ENCODE peak calls at places on chromosomes 6 and 20, in four cellular contexts. S, I, P and G are unnamed samples.

GRCh38 chr20:35144694-35145093 is 2.4 kb downstream of the EDEM2 start:
- DNase-seq in S (no peak), I (no peak), P (no peak), G (no peak)

GRCh38 chr20:35307666-35308653 is 15.7 kb upstream of the FAM83C start:
- DNase-seq in S (no peak), P (peak), I (peak), G (peak)

GRCh38 chr20:32570401-32571190 is 14.5 kb downstream of the NOL4L start:
- DNase-seq in I (no peak), S (no peak), P (no peak), G (no peak)

GRCh38 chr20:48938670-48939069 is 17.2 kb downstream of the ARFGEF2 start:
- DNase-seq in P (no peak), S (no peak), I (no peak), G (no peak)

GRCh38 chr20:5608448-5609161 is 141.6 kb upstream of the SHLD1 start:
- DNase-seq in S (no peak), I (peak), P (no peak), G (peak)

GRCh38 chr6:35342258-35343091 is at the start of gene PPARD:
- DNase-seq in P (peak), S (peak), I (peak), G (peak)

GRCh38 chr6:116572162-116572561 is 858 bp downstream of the RWDD1 start:
- DNase-seq in I (no peak), P (no peak), S (no peak), G (no peak)

GRCh38 chr6:130320908-130321307 is 44.9 kb upstream of the TMEM200A start:
- DNase-seq in P (no peak), I (peak), S (no peak), G (no peak)

GRCh38 chr20:5140195-5140594 is 13.4 kb downstream of the CDS2 start:
- DNase-seq in I (no peak), S (no peak), P (no peak), G (no peak)

GRCh38 chr6:136920858-136921520 is 1.1 kb upstream of the SLC35D3 start:
- DNase-seq in S (no peak), P (no peak), I (no peak), G (no peak)

GRCh38 chr20:57496592-57496991 is 28.3 kb downstream of the CTCFL start:
- DNase-seq in I (no peak), S (no peak), P (no peak), G (no peak)

GRCh38 chr6:111716325-111716724 is 110.6 kb upstream of the TRAF3IP2 start:
- DNase-seq in I (no peak), P (no peak), S (no peak), G (no peak)

GRCh38 chr20:48785801-48786200 is 42.0 kb downstream of the PREX1 start:
- DNase-seq in S (no peak), I (no peak), P (no peak), G (no peak)

DNA sequence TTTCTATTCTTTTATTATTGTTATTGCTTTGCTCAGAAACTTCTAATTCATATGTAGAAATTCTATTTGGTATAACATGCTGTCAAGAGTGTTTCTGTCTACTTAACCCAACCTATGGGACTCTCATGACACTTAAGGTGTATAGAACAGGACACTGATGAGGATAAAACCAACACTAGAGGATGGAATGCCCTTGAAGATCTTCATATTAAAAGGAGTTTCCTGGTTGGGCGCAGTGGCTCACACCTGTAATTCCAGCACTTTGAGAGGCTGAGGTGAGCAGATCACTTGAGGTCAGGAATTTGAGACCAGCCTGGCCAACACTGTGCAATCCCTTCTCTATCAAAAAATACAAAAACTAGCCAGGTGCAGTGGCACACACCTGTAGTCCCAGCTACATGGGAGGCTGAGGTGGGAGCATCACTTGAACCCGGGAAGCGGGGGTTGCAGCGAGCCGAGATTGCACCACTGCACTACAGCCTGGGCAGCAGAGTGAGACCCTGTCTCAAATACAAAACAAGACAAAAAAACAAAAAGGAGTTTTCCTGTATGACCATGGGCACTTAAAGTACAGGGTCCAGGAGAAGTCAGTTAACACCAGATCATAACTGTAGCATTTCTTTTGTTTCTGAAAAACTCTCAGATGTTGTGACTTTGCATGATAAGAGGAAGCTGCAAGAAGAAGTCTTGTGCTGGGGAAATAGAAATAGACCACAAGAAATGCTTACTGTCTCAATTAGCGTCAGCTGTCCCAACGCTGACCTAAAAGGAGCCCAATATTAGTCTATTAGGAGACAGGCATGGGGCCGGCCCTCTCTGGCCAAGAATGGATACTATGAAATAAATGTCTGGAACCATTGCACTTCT is 38.9 kb upstream of the CD2AP start:
- DNase-seq in I (no peak), P (no peak), S (no peak), G (no peak)
- H3K4me3 ChIP-seq in I (no peak), P (no peak), S (no peak), G (no peak)

GRCh38 chr20:37389844-37390275 is 43.9 kb downstream of the SRC start:
- DNase-seq in S (no peak), P (no peak), I (no peak), G (no peak)
- TF ChIP-seq CTCF in S (no peak), P (no peak), I (peak), G (no peak)

GRCh38 chr6:39812853-39813533 is 20.8 kb downstream of the DAAM2 start:
- DNase-seq in S (peak), P (peak), I (no peak), G (peak)
- H3K4me3 ChIP-seq in S (no peak), P (no peak), I (no peak), G (no peak)

GRCh38 chr6:72810571-72811280 is 188.9 kb downstream of the KCNQ5 start:
- DNase-seq in S (no peak), P (no peak), I (no peak), G (no peak)

GRCh38 chr6:72809701-72810379 is 188.0 kb downstream of the KCNQ5 start:
- DNase-seq in P (no peak), S (no peak), I (no peak), G (no peak)

GRCh38 chr6:72813807-72814596 is 192.1 kb downstream of the KCNQ5 start:
- DNase-seq in S (no peak), I (no peak), P (no peak), G (no peak)

GRCh38 chr6:72816022-72816421 is 194.2 kb downstream of the KCNQ5 start:
- DNase-seq in P (no peak), S (no peak), I (no peak), G (no peak)

GRCh38 chr6:72811971-72812421 is 190.1 kb downstream of the KCNQ5 start:
- DNase-seq in P (no peak), I (peak), S (no peak), G (no peak)
- TF ChIP-seq CTCF in P (no peak), I (peak), S (no peak), G (no peak)

DNA sequence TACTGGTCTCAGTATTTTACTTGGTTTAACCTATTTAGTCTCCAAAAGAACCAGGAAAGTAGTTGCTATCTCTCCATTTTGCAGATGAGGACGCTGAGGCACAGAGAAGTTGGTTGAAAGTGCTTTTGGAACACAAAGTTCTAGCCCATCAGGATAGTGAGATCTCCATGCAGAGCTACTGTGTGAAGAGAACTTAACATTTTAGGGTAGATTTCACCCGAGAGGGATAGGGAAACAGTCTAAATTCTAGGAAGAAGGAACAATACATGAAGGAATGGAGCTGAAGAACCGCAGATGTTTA is 65.1 kb downstream of the PHACTR2 start:
- DNase-seq in S (no peak), I (no peak), P (no peak), G (no peak)
- H3K4me3 ChIP-seq in S (no peak), I (no peak), P (no peak), G (no peak)

DNA sequence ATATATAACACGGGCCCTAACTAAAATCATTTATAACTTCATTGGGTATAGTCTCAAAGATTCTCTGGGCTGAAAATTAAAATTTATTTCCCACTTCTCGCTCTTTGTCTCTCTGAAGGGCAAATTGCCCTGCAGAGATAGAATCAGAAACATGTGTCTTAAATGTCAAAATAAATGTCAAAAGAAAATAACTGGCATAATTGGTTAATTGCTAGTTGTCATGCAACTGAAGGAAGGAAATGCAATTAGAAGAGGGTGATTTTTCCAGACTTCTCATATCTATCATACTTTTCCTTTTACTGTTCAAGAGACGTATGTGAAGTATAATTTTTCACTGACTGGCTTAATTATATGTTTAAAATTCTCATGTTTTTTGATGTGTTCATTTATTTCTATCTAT is 80.3 kb upstream of the HMGCLL1 start:
- DNase-seq in S (no peak), I (no peak), P (no peak), G (no peak)
- TF ChIP-seq CTCF in S (no peak), I (no peak), P (no peak), G (no peak)

DNA sequence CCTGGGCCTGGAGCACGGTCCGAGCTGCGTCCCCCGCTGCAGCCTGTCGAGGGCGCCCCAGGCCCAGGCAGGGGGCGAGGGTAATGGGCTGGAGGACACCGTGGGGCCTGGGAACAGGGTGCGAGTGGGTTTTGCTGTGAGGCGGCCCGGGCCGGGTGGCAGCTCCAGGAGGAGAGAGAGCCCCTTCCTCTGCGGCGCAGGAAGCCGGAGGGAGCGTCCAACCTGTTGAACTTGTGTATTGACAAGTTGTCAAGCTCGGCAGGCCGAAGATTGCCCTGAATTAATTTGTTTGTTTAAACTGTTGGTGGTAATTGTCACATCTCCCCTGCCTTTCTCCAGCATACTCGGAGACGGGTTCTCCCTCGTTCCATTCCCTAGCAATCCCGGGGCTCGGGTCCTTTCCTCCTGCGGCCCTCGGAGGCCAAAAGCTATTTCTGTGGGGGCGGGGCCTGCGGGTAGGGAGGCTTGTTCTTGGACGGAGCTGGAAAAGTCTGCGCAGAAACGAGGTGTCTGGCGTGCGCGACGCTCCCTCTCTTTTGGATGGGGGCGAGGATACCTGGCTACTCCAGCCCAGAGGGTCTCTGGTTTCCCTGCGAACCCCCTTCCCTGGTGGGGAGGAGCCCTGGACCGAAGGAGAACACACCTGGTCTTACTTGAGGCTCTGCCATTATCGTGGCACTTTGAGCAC is 9.9 kb downstream of the NR2E1 start:
- DNase-seq in P (no peak), I (no peak), S (no peak), G (no peak)
- H3K4me3 ChIP-seq in P (no peak), I (peak), S (no peak), G (no peak)